ENCODE peak calls at places on chromosomes 11 and 22, in eight cellular contexts. T, X, A, G, V, K, P and J are unnamed samples.

GRCh38 chr22:17742528-17742902 is 31.8 kb downstream of the BID start:
- DNase-seq in T (peak), X (peak), A (peak), G (peak), V (peak), K (peak), P (peak), J (no peak)

GRCh38 chr11:2737876-2738275 is 38.1 kb upstream of the KCNQ1OT1 start:
- DNase-seq in T (no peak), X (no peak), A (no peak), G (no peak), V (no peak), K (no peak), P (peak), J (no peak)

GRCh38 chr11:119854521-119854920 is 125.5 kb upstream of the NECTIN1 start:
- DNase-seq in T (no peak), X (peak), A (no peak), G (no peak), V (no peak), K (no peak), P (no peak), J (no peak)

GRCh38 chr22:35914665-35915476 is 113.8 kb downstream of the RBFOX2 start:
- DNase-seq in T (peak), X (peak), A (no peak), G (peak), V (peak), K (peak), P (peak), J (no peak)

GRCh38 chr22:34427841-34428240 is 507.6 kb upstream of the LARGE1 start:
- DNase-seq in T (no peak), X (no peak), A (no peak), G (no peak), V (no peak), K (no peak), P (no peak), J (no peak)

GRCh38 chr22:44726439-44726838 is 24.4 kb downstream of the PRR5 start:
- DNase-seq in T (no peak), X (no peak), A (no peak), G (no peak), V (no peak), K (no peak), P (no peak), J (no peak)

GRCh38 chr11:122900803-122901202 is 18.2 kb downstream of the JHY start:
- DNase-seq in T (no peak), X (no peak), A (no peak), G (no peak), V (no peak), K (peak), P (no peak), J (no peak)

GRCh38 chr22:43007519-43008102 is 7.3 kb downstream of the PACSIN2 start:
- DNase-seq in T (no peak), X (no peak), A (no peak), G (no peak), V (no peak), K (peak), P (no peak), J (no peak)

GRCh38 chr11:2688381-2689231 is 11.2 kb downstream of the KCNQ1OT1 start:
- DNase-seq in T (no peak), X (no peak), A (no peak), G (peak), V (no peak), K (no peak), P (no peak), J (no peak)

GRCh38 chr22:26823966-26824365 is 166.6 kb downstream of the MIAT start:
- DNase-seq in T (no peak), X (no peak), A (no peak), G (no peak), V (no peak), K (no peak), P (no peak), J (no peak)

GRCh38 chr22:44172370-44173108 is 8.2 kb upstream of the PARVG start:
- DNase-seq in T (peak), X (peak), A (no peak), G (peak), V (no peak), K (peak), P (peak), J (no peak)

GRCh38 chr22:45644714-45645113 is 26.9 kb upstream of the ATXN10 start:
- DNase-seq in T (no peak), X (no peak), A (no peak), G (no peak), V (no peak), K (no peak), P (no peak), J (no peak)

GRCh38 chr11:132140056-132140455 is 769.6 kb downstream of the NTM start:
- DNase-seq in T (peak), X (peak), A (no peak), G (no peak), V (no peak), K (no peak), P (no peak), J (no peak)

GRCh38 chr22:48851933-48852549 is 975.6 kb downstream of the BRD1 start:
- DNase-seq in T (no peak), X (no peak), A (no peak), G (no peak), V (no peak), K (no peak), P (no peak), J (no peak)

GRCh38 chr11:94895451-94895850 is 77.9 kb downstream of the CWC15 start:
- DNase-seq in T (no peak), X (no peak), A (no peak), G (no peak), V (no peak), K (peak), P (no peak), J (no peak)

GRCh38 chr11:107043242-107043991 is 25.1 kb upstream of the GUCY1A2 start:
- DNase-seq in T (no peak), X (peak), A (no peak), G (no peak), V (no peak), K (peak), P (peak), J (no peak)

GRCh38 chr22:19929586-19930302 is 11.8 kb upstream of the COMT start:
- DNase-seq in T (no peak), X (no peak), A (no peak), G (no peak), V (no peak), K (no peak), P (no peak), J (no peak)

GRCh38 chr11:59562292-59562691 is 51.0 kb downstream of the OR4D9 start:
- DNase-seq in T (no peak), X (no peak), A (no peak), G (no peak), V (no peak), K (no peak), P (no peak), J (no peak)

GRCh38 chr11:74462009-74462408 is 5.3 kb downstream of the KCNE3 start:
- DNase-seq in T (no peak), X (no peak), A (no peak), G (peak), V (no peak), K (no peak), P (peak), J (peak)